ENCODE peak calls at places on chromosomes 4 and X, in four cellular contexts. D, B, F and A are unnamed samples. For H3K36me3, the result is how much of the 10 kb centered on the place peaks cover.

GRCh38 chr4:40055379-40055872 is 1.2 kb upstream of the N4BP2 start:
- DNase-seq in B (no peak), F (no peak), D (no peak), A (no peak)

GRCh38 chr4:55912249-55912648 is 36.5 kb upstream of the CEP135 start:
- DNase-seq in D (no peak), B (no peak), F (no peak), A (no peak)

GRCh38 chr4:128060130-128060619 is 937 bp upstream of the LARP1B start:
- DNase-seq in F (no peak), B (no peak), D (no peak), A (no peak)

GRCh38 chr4:37890501-37891220 is at the start of gene TBC1D1:
- DNase-seq in B (peak), F (peak), D (peak), A (peak)

GRCh38 chr4:173002840-173003561 is 165.6 kb upstream of the GALNT7 start:
- DNase-seq in D (no peak), F (no peak), B (no peak), A (no peak)

GRCh38 chr4:56668267-56668666 is 12.8 kb downstream of the HOPX start:
- DNase-seq in B (no peak), F (no peak), D (no peak), A (no peak)

GRCh38 chr4:143337600-143338287 is 1.1 kb downstream of the GAB1 start:
- DNase-seq in D (peak), F (peak), B (peak), A (peak)

GRCh38 chrX:113222305-113222704 is 381.7 kb upstream of the AMOT start:
- DNase-seq in B (no peak), D (no peak), F (no peak), A (no peak)

GRCh38 chrX:50111762-50112161 is 89.0 kb downstream of the AKAP4 start:
- DNase-seq in D (peak), F (peak), B (peak), A (no peak)

GRCh38 chr4:16032871-16033505 is 50.8 kb downstream of the PROM1 start:
- DNase-seq in F (no peak), D (no peak), B (no peak), A (no peak)

GRCh38 chr4:26323807-26324206 is 3.0 kb downstream of the RBPJ start:
- DNase-seq in B (no peak), F (no peak), D (no peak), A (no peak)
- TF ChIP-seq CTCF in B (peak), F (peak), D (no peak), A (peak)

GRCh38 chrX:119685225-119686066 is 7.5 kb downstream of the SEPTIN6 start:
- DNase-seq in B (peak), D (peak), F (peak), A (no peak)
- H3K27ac ChIP-seq in B (peak), D (peak), F (peak), A (peak)

DNA sequence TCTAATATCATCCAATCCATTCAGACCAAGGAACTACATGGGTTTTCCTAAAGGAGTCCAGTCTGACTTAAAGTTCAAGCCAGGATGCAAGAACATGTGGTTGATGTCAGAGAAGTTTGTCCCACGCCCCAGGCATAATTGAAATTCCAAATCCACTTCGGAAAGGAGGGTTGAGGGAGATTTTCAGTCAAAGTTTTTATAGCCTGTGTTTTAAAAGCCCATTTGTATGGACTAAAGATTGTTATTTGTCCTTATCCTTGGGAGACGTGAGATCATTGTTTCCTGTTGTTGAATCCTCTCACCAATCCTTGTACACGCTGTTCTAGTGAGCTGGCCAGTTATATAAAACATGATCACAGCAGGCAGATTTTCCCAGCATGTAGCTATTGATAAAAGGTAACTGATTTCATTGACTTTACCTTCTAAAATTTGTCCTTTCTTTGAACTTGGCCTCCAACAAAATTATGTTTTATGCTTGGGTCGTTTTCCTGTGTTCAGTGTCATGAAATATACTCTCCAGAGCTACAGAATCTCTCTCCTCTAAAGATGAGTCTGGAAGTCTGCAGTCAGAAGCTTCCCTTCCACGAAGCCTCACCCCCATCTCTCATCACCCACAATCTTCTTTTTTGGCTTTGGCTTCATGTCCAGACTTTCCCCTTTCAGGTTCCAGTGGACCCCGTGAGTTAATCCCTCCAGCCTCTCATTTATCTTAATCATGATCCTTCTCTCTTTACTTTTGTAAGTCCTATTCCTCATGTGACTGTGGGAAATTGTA is 92.9 kb downstream of the ATP10D start:
- DNase-seq in F (no peak), B (no peak), D (no peak), A (no peak)
- H3K36me3 ChIP-seq in F (half or more), B (under half), D (under half), A (half or more)

GRCh38 chrX:153689654-153690465 is 2.1 kb downstream of the SLC6A8 start:
- DNase-seq in B (no peak), F (no peak), D (no peak), A (no peak)
- TF ChIP-seq CTCF in B (no peak), F (no peak), D (no peak), A (no peak)

GRCh38 chrX:68490644-68491043 is 8.2 kb upstream of the YIPF6 start:
- DNase-seq in B (no peak), D (no peak), F (no peak), A (no peak)

GRCh38 chrX:68487254-68487653 is 11.6 kb upstream of the YIPF6 start:
- DNase-seq in B (no peak), D (no peak), F (no peak), A (no peak)

GRCh38 chrX:68488657-68489056 is 10.2 kb upstream of the YIPF6 start:
- DNase-seq in B (no peak), F (no peak), D (no peak), A (no peak)

GRCh38 chrX:68492583-68492982 is 6.3 kb upstream of the YIPF6 start:
- DNase-seq in B (no peak), D (no peak), F (no peak), A (no peak)

DNA sequence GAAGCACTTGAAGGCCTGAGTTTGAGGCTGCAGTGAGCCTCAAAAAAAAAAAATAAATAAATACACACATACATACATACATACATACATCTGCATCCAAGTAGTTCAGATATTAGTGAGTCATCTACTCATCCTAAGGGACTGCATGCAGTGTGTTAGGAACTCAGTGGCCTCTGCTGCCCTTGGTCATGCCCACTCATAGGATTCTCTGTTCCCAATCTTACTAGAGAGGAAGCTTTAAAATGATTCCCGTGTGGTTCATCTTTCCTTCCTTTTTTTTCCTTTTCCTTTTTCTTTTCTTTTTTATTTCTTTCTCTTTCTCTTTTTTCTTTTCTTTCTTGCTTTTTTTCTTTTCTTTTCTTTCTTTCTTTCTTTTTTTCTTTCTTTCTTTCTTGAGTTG is 10.9 kb upstream of the YIPF6 start:
- DNase-seq in B (no peak), D (no peak), F (no peak), A (no peak)
- H3K27ac ChIP-seq in B (no peak), D (no peak), F (no peak), A (no peak)

GRCh38 chr4:73055241-73055897 is 14.1 kb downstream of the COX18 start:
- DNase-seq in D (no peak), F (no peak), B (no peak), A (no peak)
- H3K36me3 ChIP-seq in D (under half), F (half or more), B (half or more), A (half or more)